ENCODE peak calls at places on chromosomes 7 and 10, in five cellular contexts. V is IMR-90, Q is body of pancreas, I is HCT116, S is suprapubic skin. M is an unnamed sample.

GRCh38 chr7:7219216-7219615 is 36.9 kb downstream of the C1GALT1 start:
- DNase-seq in V (no peak), I (no peak), Q (no peak), S (no peak), M (no peak)

GRCh38 chr7:92924800-92925199 is 88.4 kb upstream of the CDK6 start:
- DNase-seq in S (no peak), I (no peak), Q (no peak), V (no peak), M (no peak)

GRCh38 chr10:88117227-88117626 is 253.8 kb downstream of the PTEN start:
- DNase-seq in S (no peak), I (no peak), Q (no peak), V (no peak), M (no peak)

GRCh38 chr7:139914306-139914747 is 85.3 kb downstream of the TBXAS1 start:
- DNase-seq in Q (no peak), V (peak), I (no peak), S (no peak), M (no peak)

GRCh38 chr7:2715341-2716231 is 27.6 kb downstream of the AMZ1 start:
- DNase-seq in S (no peak), V (peak), Q (no peak), I (no peak), M (no peak)

GRCh38 chr7:46210467-46210866 is 289.4 kb upstream of the IGFBP3 start:
- DNase-seq in S (no peak), I (no peak), V (peak), Q (no peak), M (no peak)

GRCh38 chr7:6675807-6676405 is 30.8 kb downstream of the ZNF12 start:
- DNase-seq in V (no peak), I (no peak), Q (no peak), S (no peak), M (no peak)

GRCh38 chr7:617614-618538 is 98.2 kb upstream of the PDGFA start:
- DNase-seq in Q (no peak), I (no peak), V (no peak), S (no peak), M (no peak)

GRCh38 chr7:116738378-116738777 is 66.4 kb downstream of the MET start:
- DNase-seq in V (no peak), Q (no peak), S (no peak), I (no peak), M (no peak)

GRCh38 chr10:121536271-121536918 is 61.8 kb downstream of the FGFR2 start:
- DNase-seq in Q (no peak), V (no peak), S (no peak), I (no peak), M (no peak)

GRCh38 chr10:78578929-78579328 is 489.8 kb upstream of the ZMIZ1 start:
- DNase-seq in I (no peak), Q (peak), S (no peak), V (peak), M (no peak)

GRCh38 chr7:138510003-138510402 is 49.9 kb downstream of the TRIM24 start:
- DNase-seq in V (no peak), Q (no peak), I (no peak), S (no peak), M (no peak)

GRCh38 chr10:104092749-104093148 is 7.1 kb upstream of the COL17A1 start:
- DNase-seq in S (no peak), V (no peak), Q (no peak), I (no peak), M (no peak)

GRCh38 chr10:76583711-76584161 is 1053.9 kb downstream of the KCNMA1 start:
- DNase-seq in S (no peak), I (no peak), V (peak), Q (peak), M (no peak)

GRCh38 chr7:139828446-139828845 is 618 bp upstream of the TBXAS1 start:
- DNase-seq in S (no peak), Q (no peak), I (no peak), V (no peak), M (no peak)

GRCh38 chr10:103792547-103792946 is 62.8 kb downstream of the SH3PXD2A start:
- DNase-seq in V (peak), Q (no peak), I (no peak), S (peak), M (no peak)

GRCh38 chr10:110273474-110273873 is 31.2 kb downstream of the SMNDC1 start:
- DNase-seq in Q (peak), I (no peak), V (peak), S (peak), M (peak)

GRCh38 chr10:18362892-18363291 is 222.7 kb downstream of the CACNB2 start:
- DNase-seq in Q (no peak), I (no peak), S (no peak), V (no peak), M (no peak)

GRCh38 chr10:60818134-60818770 is 40.0 kb downstream of the CDK1 start:
- DNase-seq in S (no peak), I (no peak), Q (no peak), V (peak), M (no peak)

GRCh38 chr7:30313793-30314192 is 29.4 kb downstream of the ZNRF2 start:
- DNase-seq in Q (no peak), V (no peak), I (no peak), S (no peak), M (no peak)
- TF ChIP-seq POLR2A in Q (no peak), V (no peak), I (no peak), S (no peak), M (no peak)

GRCh38 chr7:153399554-153399940 is 640.0 kb downstream of the ACTR3B start:
- DNase-seq in V (no peak), Q (no peak), S (no peak), I (no peak), M (no peak)

GRCh38 chr7:153402721-153403541 is 643.4 kb downstream of the ACTR3B start:
- DNase-seq in S (no peak), I (no peak), V (no peak), Q (no peak), M (no peak)

GRCh38 chr7:153398789-153399553 is 639.4 kb downstream of the ACTR3B start:
- DNase-seq in S (no peak), V (no peak), I (no peak), Q (no peak), M (no peak)

GRCh38 chr7:153401795-153402720 is 642.5 kb downstream of the ACTR3B start:
- DNase-seq in V (no peak), S (no peak), I (no peak), Q (no peak), M (no peak)

GRCh38 chr7:153400735-153401593 is 641.4 kb downstream of the ACTR3B start:
- DNase-seq in I (no peak), S (no peak), V (no peak), Q (no peak), M (no peak)
- TF ChIP-seq POLR2A in I (no peak), S (no peak), V (no peak), Q (no peak), M (no peak)

GRCh38 chr10:100998991-100999741 is 442 bp upstream of the LZTS2 start:
- DNase-seq in S (peak), V (peak), I (no peak), Q (peak), M (peak)

GRCh38 chr10:100996678-100997363 is 2.8 kb upstream of the LZTS2 start:
- DNase-seq in I (no peak), Q (peak), S (no peak), V (no peak), M (no peak)

GRCh38 chr10:100998183-100998990 is 1.2 kb upstream of the LZTS2 start:
- DNase-seq in S (peak), Q (peak), I (no peak), V (peak), M (peak)

GRCh38 chr10:100999742-101000601 is at the start of gene LZTS2:
- DNase-seq in V (no peak), Q (no peak), I (no peak), S (no peak), M (no peak)

DNA sequence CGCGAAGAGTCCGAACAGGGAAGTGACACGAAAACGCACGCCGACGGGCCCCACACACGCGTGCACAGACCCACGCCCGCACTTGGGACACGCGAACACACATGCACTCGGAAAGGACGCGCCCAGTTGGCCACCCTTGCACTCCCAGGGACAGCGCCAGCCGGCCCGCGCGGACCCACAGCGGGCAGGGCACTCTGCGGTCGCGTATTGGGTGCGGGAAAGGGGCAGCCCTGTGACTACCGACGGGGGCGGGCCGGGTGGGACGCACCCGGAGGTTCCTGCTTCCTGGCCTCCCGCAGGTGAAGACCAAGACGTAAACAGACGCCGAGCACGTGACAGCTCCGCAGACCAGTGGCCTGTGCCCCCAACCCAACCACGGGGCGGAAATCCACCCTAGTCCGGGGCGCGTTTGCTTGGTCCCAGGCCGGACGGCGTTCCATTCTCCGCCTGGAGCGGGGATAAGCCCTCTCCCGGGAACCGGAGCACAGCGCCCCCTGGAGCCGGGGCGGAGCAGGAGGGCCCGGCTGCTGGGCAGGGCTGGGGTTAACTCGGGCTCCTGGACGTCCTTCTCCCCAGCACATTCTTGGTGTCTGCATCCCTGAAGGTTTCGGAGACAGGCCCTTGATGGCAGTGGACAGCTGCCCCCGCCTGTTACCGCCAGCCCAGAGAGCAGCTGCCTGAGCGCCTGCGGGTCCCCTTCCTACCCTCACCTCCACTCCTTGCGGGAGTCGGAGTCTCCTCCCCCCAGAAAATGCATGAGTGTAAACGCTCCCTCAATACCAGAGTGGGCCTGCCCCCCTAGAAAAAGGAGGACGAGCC is 2.0 kb upstream of the LZTS2 start:
- DNase-seq in I (peak), V (peak), Q (peak), S (peak), M (no peak)
- TF ChIP-seq POLR2A in I (peak), V (no peak), Q (peak), S (no peak), M (no peak)

GRCh38 chr10:45374451-45375052 is 536 bp downstream of the ALOX5 start:
- DNase-seq in Q (peak), I (no peak), S (no peak), V (no peak), M (no peak)

GRCh38 chr10:45372251-45372951 is 1.6 kb upstream of the ALOX5 start:
- DNase-seq in V (no peak), Q (no peak), I (no peak), S (no peak), M (no peak)

GRCh38 chr10:45371555-45371954 is 2.5 kb upstream of the ALOX5 start:
- DNase-seq in I (no peak), Q (no peak), S (no peak), V (no peak), M (no peak)

GRCh38 chr10:45373783-45374450 is at the start of gene ALOX5:
- DNase-seq in S (peak), V (no peak), Q (peak), I (no peak), M (no peak)

GRCh38 chr10:45373003-45373782 is 823 bp upstream of the ALOX5 start:
- DNase-seq in V (no peak), S (peak), I (no peak), Q (no peak), M (no peak)
- TF ChIP-seq POLR2A in V (no peak), S (no peak), I (no peak), Q (no peak), M (no peak)

GRCh38 chr7:27165655-27166474 is 528 bp upstream of the HOXA9 start:
- DNase-seq in S (peak), V (no peak), I (no peak), Q (no peak), M (peak)
- TF ChIP-seq POLR2A in S (no peak), V (no peak), I (no peak), Q (no peak), M (no peak)

DNA sequence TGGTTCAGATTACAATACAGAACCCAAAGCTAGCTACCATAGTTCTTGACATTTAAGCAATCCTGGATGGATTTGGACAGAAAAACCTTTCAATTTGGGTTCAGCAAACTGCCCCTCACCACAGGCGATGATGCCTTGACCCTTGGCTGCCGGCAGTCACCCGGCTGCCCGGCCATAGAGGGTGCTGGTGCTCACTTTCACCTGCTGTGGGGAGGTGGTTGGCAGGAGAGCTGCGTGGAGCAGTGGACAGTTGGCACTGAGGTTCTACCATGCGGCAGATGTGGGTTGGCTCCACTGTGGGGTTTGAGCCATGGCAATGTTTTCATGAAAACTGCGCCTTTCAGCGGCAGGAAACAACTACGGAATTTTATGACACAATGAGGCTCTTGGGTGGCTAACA is 99.5 kb downstream of the DYNC1I1 start:
- DNase-seq in S (no peak), I (no peak), V (no peak), Q (no peak), M (no peak)
- TF ChIP-seq POLR2A in S (no peak), I (no peak), V (no peak), Q (no peak), M (no peak)